ENCODE peak calls at places on chromosomes 16 and 17, in eight cellular contexts. Q is heart right ventricle; A is bronchial epithelial cell; V is neuronal stem cell; J is GM12892; R is activated naive CD8-positive, alpha-beta T cell treated with anti-CD3 and anti-CD28 coated beads, Interleukin-2, amount 50 U/mL, for 24 hours; B is brain pericyte; P is AG20443. I is an unnamed sample.

GRCh38 chr17:33461051-33461450 is 168.0 kb upstream of the ASIC2 start:
- DNase-seq in Q (no peak), A (no peak), V (no peak), J (no peak), R (no peak), B (no peak), P (no peak), I (no peak)

GRCh38 chr17:38870259-38871165 is 654 bp downstream of the LASP1 start:
- DNase-seq in Q (peak; percentile 76), A (peak; percentile 31), V (no peak), J (peak; percentile 68), R (peak; percentile 79), B (no peak), P (peak; percentile 68), I (peak; percentile 81)

GRCh38 chr17:77316191-77316641 is 175.4 kb downstream of the SEC14L1 start:
- DNase-seq in Q (no peak), A (peak; percentile 43), V (no peak), J (no peak), R (no peak), B (peak; percentile 87), P (peak; percentile 70), I (peak; percentile 76)

GRCh38 chr17:17108681-17109049 is 66.4 kb downstream of the MPRIP start:
- DNase-seq in Q (no peak), A (no peak), V (no peak), J (no peak), R (no peak), B (no peak), P (no peak), I (no peak)

GRCh38 chr16:1870365-1871082 is 1.4 kb downstream of the MEIOB start:
- DNase-seq in Q (no peak), A (peak; percentile 95), V (no peak), J (no peak), R (no peak), B (no peak), P (peak; percentile 56), I (peak; percentile 85)

GRCh38 chr16:59154295-59154694 is 420.2 kb upstream of the GOT2 start:
- DNase-seq in Q (no peak), A (no peak), V (no peak), J (no peak), R (no peak), B (no peak), P (no peak), I (no peak)

GRCh38 chr17:74054249-74054648 is 149.2 kb upstream of the RPL38 start:
- DNase-seq in Q (no peak), A (no peak), V (no peak), J (no peak), R (no peak), B (no peak), P (no peak), I (no peak)

GRCh38 chr17:1573932-1574696 is 11.5 kb upstream of the PITPNA start:
- DNase-seq in Q (peak; percentile 85), A (peak; percentile 38), V (peak; percentile 55), J (peak; percentile 97), R (peak; percentile 86), B (no peak), P (peak; percentile 93), I (peak; percentile 83)

GRCh38 chr16:50323335-50324011 is 45.3 kb downstream of the BRD7 start:
- DNase-seq in Q (no peak), A (peak; percentile 27), V (no peak), J (no peak), R (no peak), B (no peak), P (peak; percentile 37), I (peak; percentile 74)

GRCh38 chr17:80800775-80801391 is 190.8 kb upstream of the CHMP6 start:
- DNase-seq in Q (no peak), A (no peak), V (no peak), J (no peak), R (no peak), B (no peak), P (no peak), I (no peak)

GRCh38 chr17:44220211-44221071 is 966 bp upstream of the UBTF start:
- DNase-seq in Q (peak; percentile 43), A (no peak), V (peak; percentile 43), J (peak; percentile 61), R (peak; percentile 62), B (no peak), P (peak; percentile 83), I (peak; percentile 63)

GRCh38 chr17:52035336-52035915 is 123.1 kb downstream of the CA10 start:
- DNase-seq in Q (no peak), A (no peak), V (no peak), J (no peak), R (no peak), B (no peak), P (no peak), I (no peak)

GRCh38 chr16:68470461-68471150 is 22.3 kb upstream of the SMPD3 start:
- DNase-seq in Q (peak; percentile 29), A (no peak), V (no peak), J (peak; percentile 46), R (peak; percentile 20), B (no peak), P (no peak), I (no peak)

GRCh38 chr17:15651583-15652110 is 32.1 kb upstream of the FBXW10B start:
- DNase-seq in Q (peak; percentile 95), A (peak; percentile 98), V (peak; percentile 37), J (no peak), R (peak; percentile 3), B (peak; percentile 77), P (peak; percentile 95), I (peak; percentile 99)

GRCh38 chr17:45775576-45776011 is 8.5 kb upstream of the CRHR1 start:
- DNase-seq in Q (peak; percentile 31), A (no peak), V (no peak), J (no peak), R (no peak), B (no peak), P (no peak), I (no peak)

GRCh38 chr17:66351053-66351452 is 48.6 kb downstream of the PRKCA start:
- DNase-seq in Q (peak; percentile 13), A (no peak), V (no peak), J (no peak), R (no peak), B (no peak), P (no peak), I (no peak)

GRCh38 chr17:74744349-74744713 is 4.1 kb upstream of the NHERF1 start:
- DNase-seq in Q (no peak), A (no peak), V (no peak), J (no peak), R (no peak), B (no peak), P (no peak), I (no peak)

GRCh38 chr17:37824534-37825485 is 80.0 kb upstream of the HNF1B start:
- DNase-seq in Q (no peak), A (peak; percentile 94), V (no peak), J (no peak), R (no peak), B (peak; percentile 37), P (peak; percentile 91), I (peak; percentile 92)